ENCODE peak calls at places on chromosomes 11 and 22, in nine cellular contexts. One of them, this sample, is unnamed.
A peak's percentile ranks its signal among the peaks of the same experiment; 100 is the strongest.

GRCh38 chr22:37485714-37486223 is 415 bp downstream of the MFNG start:
- DNase-seq in adrenal gland: no peak
- DNase-seq in GM23248: no peak
- DNase-seq in upper lobe of right lung: no peak
- DNase-seq in cardiac muscle cell: no peak
- DNase-seq in neuronal stem cell: no peak
- DNase-seq in fibroblast of lung: no peak
- DNase-seq in heart right ventricle: no peak
- DNase-seq in OCI-LY7: peak; percentile 66
- DNase-seq in this sample: peak; percentile 41

GRCh38 chr22:41974691-41975290 is 5.5 kb downstream of the SEPTIN3 start:
- DNase-seq in adrenal gland: no peak
- DNase-seq in GM23248: no peak
- DNase-seq in upper lobe of right lung: no peak
- DNase-seq in cardiac muscle cell: no peak
- DNase-seq in neuronal stem cell: no peak
- DNase-seq in fibroblast of lung: no peak
- DNase-seq in heart right ventricle: no peak
- DNase-seq in OCI-LY7: no peak
- DNase-seq in this sample: no peak

GRCh38 chr11:100681064-100681502 is 6.0 kb upstream of the ARHGAP42 start:
- DNase-seq in adrenal gland: peak; percentile 47
- DNase-seq in GM23248: no peak
- DNase-seq in upper lobe of right lung: peak; percentile 73
- DNase-seq in cardiac muscle cell: peak; percentile 29
- DNase-seq in neuronal stem cell: no peak
- DNase-seq in fibroblast of lung: peak; percentile 65
- DNase-seq in heart right ventricle: peak; percentile 37
- DNase-seq in OCI-LY7: peak; percentile 56
- DNase-seq in this sample: no peak

GRCh38 chr11:121389651-121390050 is 62.5 kb upstream of the SORL1 start:
- DNase-seq in adrenal gland: no peak
- DNase-seq in GM23248: peak; percentile 40
- DNase-seq in upper lobe of right lung: no peak
- DNase-seq in cardiac muscle cell: peak; percentile 87
- DNase-seq in neuronal stem cell: peak; percentile 43
- DNase-seq in fibroblast of lung: peak; percentile 65
- DNase-seq in heart right ventricle: peak; percentile 68
- DNase-seq in OCI-LY7: no peak
- DNase-seq in this sample: no peak

GRCh38 chr11:104095791-104096190 is 59.4 kb downstream of the DDI1 start:
- DNase-seq in adrenal gland: no peak
- DNase-seq in GM23248: peak; percentile 17
- DNase-seq in upper lobe of right lung: no peak
- DNase-seq in cardiac muscle cell: no peak
- DNase-seq in neuronal stem cell: no peak
- DNase-seq in fibroblast of lung: no peak
- DNase-seq in heart right ventricle: no peak
- DNase-seq in OCI-LY7: no peak
- DNase-seq in this sample: no peak

GRCh38 chr11:46134540-46134939 is 13.3 kb upstream of the PHF21A start:
- DNase-seq in adrenal gland: no peak
- DNase-seq in GM23248: no peak
- DNase-seq in upper lobe of right lung: no peak
- DNase-seq in cardiac muscle cell: no peak
- DNase-seq in neuronal stem cell: no peak
- DNase-seq in fibroblast of lung: no peak
- DNase-seq in heart right ventricle: no peak
- DNase-seq in OCI-LY7: no peak
- DNase-seq in this sample: no peak

GRCh38 chr22:48939441-48940265 is 888.0 kb downstream of the BRD1 start:
- DNase-seq in adrenal gland: no peak
- DNase-seq in GM23248: no peak
- DNase-seq in upper lobe of right lung: peak; percentile 28
- DNase-seq in cardiac muscle cell: no peak
- DNase-seq in neuronal stem cell: no peak
- DNase-seq in fibroblast of lung: no peak
- DNase-seq in heart right ventricle: no peak
- DNase-seq in OCI-LY7: no peak
- DNase-seq in this sample: no peak

GRCh38 chr11:8071616-8072581 is 9.1 kb upstream of the TUB start:
- DNase-seq in adrenal gland: no peak
- DNase-seq in GM23248: no peak
- DNase-seq in upper lobe of right lung: peak; percentile 47
- DNase-seq in cardiac muscle cell: no peak
- DNase-seq in neuronal stem cell: no peak
- DNase-seq in fibroblast of lung: no peak
- DNase-seq in heart right ventricle: no peak
- DNase-seq in OCI-LY7: no peak
- DNase-seq in this sample: no peak

GRCh38 chr22:24512043-24512442 is 16.9 kb downstream of the UPB1 start:
- DNase-seq in adrenal gland: no peak
- DNase-seq in GM23248: no peak
- DNase-seq in upper lobe of right lung: no peak
- DNase-seq in cardiac muscle cell: no peak
- DNase-seq in neuronal stem cell: no peak
- DNase-seq in fibroblast of lung: no peak
- DNase-seq in heart right ventricle: no peak
- DNase-seq in OCI-LY7: no peak
- DNase-seq in this sample: no peak

GRCh38 chr22:46045459-46046298 is 68.7 kb upstream of the WNT7B start:
- DNase-seq in adrenal gland: no peak
- DNase-seq in GM23248: peak; percentile 27
- DNase-seq in upper lobe of right lung: peak; percentile 70
- DNase-seq in cardiac muscle cell: no peak
- DNase-seq in neuronal stem cell: no peak
- DNase-seq in fibroblast of lung: no peak
- DNase-seq in heart right ventricle: no peak
- DNase-seq in OCI-LY7: no peak
- DNase-seq in this sample: no peak

GRCh38 chr11:2426221-2426620 is 18.1 kb downstream of the TRPM5 start:
- DNase-seq in adrenal gland: no peak
- DNase-seq in GM23248: no peak
- DNase-seq in upper lobe of right lung: no peak
- DNase-seq in cardiac muscle cell: no peak
- DNase-seq in neuronal stem cell: no peak
- DNase-seq in fibroblast of lung: no peak
- DNase-seq in heart right ventricle: no peak
- DNase-seq in OCI-LY7: no peak
- DNase-seq in this sample: no peak

GRCh38 chr11:112656772-112657428 is 304.3 kb upstream of the NCAM1 start:
- DNase-seq in adrenal gland: no peak
- DNase-seq in GM23248: peak; percentile 93
- DNase-seq in upper lobe of right lung: no peak
- DNase-seq in cardiac muscle cell: no peak
- DNase-seq in neuronal stem cell: no peak
- DNase-seq in fibroblast of lung: peak; percentile 88
- DNase-seq in heart right ventricle: no peak
- DNase-seq in OCI-LY7: no peak
- DNase-seq in this sample: no peak

GRCh38 chr11:46099973-46100335 is 21.3 kb downstream of the PHF21A start:
- DNase-seq in adrenal gland: no peak
- DNase-seq in GM23248: peak; percentile 53
- DNase-seq in upper lobe of right lung: no peak
- DNase-seq in cardiac muscle cell: no peak
- DNase-seq in neuronal stem cell: no peak
- DNase-seq in fibroblast of lung: peak; percentile 53
- DNase-seq in heart right ventricle: no peak
- DNase-seq in OCI-LY7: no peak
- DNase-seq in this sample: no peak

GRCh38 chr22:36907464-36907863 is 6.0 kb upstream of the CSF2RB start:
- DNase-seq in adrenal gland: no peak
- DNase-seq in GM23248: no peak
- DNase-seq in upper lobe of right lung: no peak
- DNase-seq in cardiac muscle cell: no peak
- DNase-seq in neuronal stem cell: no peak
- DNase-seq in fibroblast of lung: no peak
- DNase-seq in heart right ventricle: no peak
- DNase-seq in OCI-LY7: no peak
- DNase-seq in this sample: no peak

GRCh38 chr22:40067639-40068038 is 72.9 kb downstream of the FAM83F start:
- DNase-seq in adrenal gland: no peak
- DNase-seq in GM23248: no peak
- DNase-seq in upper lobe of right lung: no peak
- DNase-seq in cardiac muscle cell: no peak
- DNase-seq in neuronal stem cell: no peak
- DNase-seq in fibroblast of lung: no peak
- DNase-seq in heart right ventricle: no peak
- DNase-seq in OCI-LY7: no peak
- DNase-seq in this sample: no peak
- H3K4me1 ChIP-seq in adrenal gland: peaks cover 25% of the 10 kb centered on the region
- H3K4me1 ChIP-seq in GM23248: peaks cover 13% of the 10 kb centered on the region
- H3K4me1 ChIP-seq in upper lobe of right lung: peaks cover 14% of the 10 kb centered on the region
- H3K4me1 ChIP-seq in cardiac muscle cell: peaks cover 16% of the 10 kb centered on the region
- H3K4me1 ChIP-seq in neuronal stem cell: no peaks in the 10 kb centered on the region
- H3K4me1 ChIP-seq in fibroblast of lung: no peaks in the 10 kb centered on the region
- H3K4me1 ChIP-seq in heart right ventricle: peaks cover 54% of the 10 kb centered on the region
- H3K4me1 ChIP-seq in OCI-LY7: no peaks in the 10 kb centered on the region
- H3K4me1 ChIP-seq in this sample: peaks cover 33% of the 10 kb centered on the region

GRCh38 chr22:38485783-38486182 is 17.9 kb downstream of the KDELR3 start:
- DNase-seq in adrenal gland: no peak
- DNase-seq in GM23248: peak; percentile 46
- DNase-seq in upper lobe of right lung: no peak
- DNase-seq in cardiac muscle cell: no peak
- DNase-seq in neuronal stem cell: no peak
- DNase-seq in fibroblast of lung: no peak
- DNase-seq in heart right ventricle: no peak
- DNase-seq in OCI-LY7: no peak
- DNase-seq in this sample: no peak
- H3K36me3 ChIP-seq in adrenal gland: peaks cover 100% of the 10 kb centered on the region
- H3K36me3 ChIP-seq in GM23248: peaks cover 95% of the 10 kb centered on the region
- H3K36me3 ChIP-seq in upper lobe of right lung: peaks cover 100% of the 10 kb centered on the region
- H3K36me3 ChIP-seq in cardiac muscle cell: peaks cover 92% of the 10 kb centered on the region
- H3K36me3 ChIP-seq in neuronal stem cell: peaks cover 99% of the 10 kb centered on the region
- H3K36me3 ChIP-seq in fibroblast of lung: peaks cover 29% of the 10 kb centered on the region
- H3K36me3 ChIP-seq in heart right ventricle: peaks cover 97% of the 10 kb centered on the region
- H3K36me3 ChIP-seq in OCI-LY7: peaks cover 97% of the 10 kb centered on the region
- H3K36me3 ChIP-seq in this sample: peaks cover 96% of the 10 kb centered on the region

DNA sequence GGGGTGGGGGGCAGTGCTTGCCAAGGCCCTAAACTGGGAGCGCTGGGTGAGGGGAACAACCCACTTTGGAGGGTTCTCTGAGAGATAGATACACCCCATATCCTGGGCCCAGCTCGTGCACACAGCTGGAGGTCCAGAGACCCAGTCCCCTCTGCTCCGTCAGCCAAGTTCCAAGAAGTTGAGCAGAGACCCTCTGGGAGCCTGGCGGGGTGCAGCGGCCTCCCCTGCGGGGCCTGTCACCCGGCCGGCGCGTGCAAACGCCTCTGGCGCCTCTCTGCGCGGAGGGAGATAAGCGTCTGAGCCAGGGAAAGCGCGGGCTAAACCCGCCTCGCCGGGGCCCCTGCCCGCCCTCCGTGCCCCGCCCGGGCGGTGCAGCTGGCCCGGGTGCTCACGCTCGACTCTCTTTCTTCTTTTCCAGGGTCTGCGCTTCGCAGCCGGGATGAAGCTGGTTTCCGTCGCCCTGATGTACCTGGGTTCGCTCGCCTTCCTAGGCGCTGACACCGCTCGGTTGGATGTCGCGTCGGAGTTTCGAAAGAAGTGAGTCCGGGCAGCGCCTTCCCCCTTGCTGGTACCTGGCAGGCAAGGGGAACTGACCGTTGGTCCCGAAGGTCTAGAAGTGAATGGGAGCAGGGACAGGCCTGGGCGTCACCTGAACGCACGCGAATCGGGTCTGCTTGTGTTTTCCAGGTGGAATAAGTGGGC is 540 bp downstream of the ADM start:
- DNase-seq in adrenal gland: peak; percentile 44
- DNase-seq in GM23248: peak; percentile 84
- DNase-seq in upper lobe of right lung: peak; percentile 75
- DNase-seq in cardiac muscle cell: peak; percentile 70
- DNase-seq in neuronal stem cell: no peak
- DNase-seq in fibroblast of lung: peak; percentile 18
- DNase-seq in heart right ventricle: no peak
- DNase-seq in OCI-LY7: no peak
- DNase-seq in this sample: no peak
- H3K27ac ChIP-seq in adrenal gland: peak overlapping the region; percentile 78
- H3K27ac ChIP-seq in GM23248: peak overlapping the region; percentile 91
- H3K27ac ChIP-seq in upper lobe of right lung: peak overlapping the region; percentile 79
- H3K27ac ChIP-seq in cardiac muscle cell: peak overlapping the region; percentile 33
- H3K27ac ChIP-seq in neuronal stem cell: no peak overlapping the region
- H3K27ac ChIP-seq in fibroblast of lung: peak overlapping the region; percentile 74
- H3K27ac ChIP-seq in heart right ventricle: peak overlapping the region; percentile 84
- H3K27ac ChIP-seq in OCI-LY7: no peak overlapping the region
- H3K27ac ChIP-seq in this sample: no peak overlapping the region

GRCh38 chr11:12218909-12219308 is 108.5 kb downstream of the MICAL2 start:
- DNase-seq in adrenal gland: no peak
- DNase-seq in GM23248: no peak
- DNase-seq in upper lobe of right lung: no peak
- DNase-seq in cardiac muscle cell: no peak
- DNase-seq in neuronal stem cell: no peak
- DNase-seq in fibroblast of lung: no peak
- DNase-seq in heart right ventricle: no peak
- DNase-seq in OCI-LY7: no peak
- DNase-seq in this sample: no peak
- H3K4me1 ChIP-seq in adrenal gland: peaks cover 5% of the 10 kb centered on the region
- H3K4me1 ChIP-seq in GM23248: peaks cover 14% of the 10 kb centered on the region
- H3K4me1 ChIP-seq in upper lobe of right lung: peaks cover 49% of the 10 kb centered on the region
- H3K4me1 ChIP-seq in cardiac muscle cell: peaks cover 14% of the 10 kb centered on the region
- H3K4me1 ChIP-seq in neuronal stem cell: peaks cover 6% of the 10 kb centered on the region
- H3K4me1 ChIP-seq in fibroblast of lung: peaks cover 11% of the 10 kb centered on the region
- H3K4me1 ChIP-seq in heart right ventricle: peaks cover 70% of the 10 kb centered on the region
- H3K4me1 ChIP-seq in OCI-LY7: no peaks in the 10 kb centered on the region
- H3K4me1 ChIP-seq in this sample: peaks cover 27% of the 10 kb centered on the region

DNA sequence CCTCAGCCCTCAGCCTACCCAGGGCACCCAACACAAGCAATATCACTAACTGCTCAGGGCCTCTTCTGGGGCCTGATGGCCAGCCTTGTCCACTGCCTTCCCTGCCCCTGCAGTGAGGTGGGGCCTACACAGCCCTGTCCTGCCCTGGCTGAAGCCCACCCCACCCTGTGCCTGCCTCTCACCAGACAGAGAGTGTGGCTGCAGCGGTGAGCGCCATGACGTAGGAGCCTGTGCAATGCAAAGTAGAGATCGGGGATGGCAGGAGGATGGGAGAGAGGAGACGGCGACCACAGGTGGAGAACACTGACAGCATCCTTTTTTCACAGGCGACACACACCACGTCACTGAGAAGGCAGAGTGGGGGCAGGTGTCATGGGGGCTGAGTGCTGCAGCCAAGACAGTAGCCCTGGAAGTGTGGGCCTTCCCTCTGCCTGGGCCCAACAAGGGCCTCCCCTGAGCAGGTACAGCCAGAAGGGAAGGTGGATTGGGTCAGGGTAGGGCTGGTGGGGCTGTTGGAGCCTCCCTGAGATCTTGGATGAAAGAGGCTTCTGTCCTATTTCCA is 65.3 kb upstream of the CLTCL1 start:
- DNase-seq in adrenal gland: no peak
- DNase-seq in GM23248: no peak
- DNase-seq in upper lobe of right lung: no peak
- DNase-seq in cardiac muscle cell: no peak
- DNase-seq in neuronal stem cell: no peak
- DNase-seq in fibroblast of lung: no peak
- DNase-seq in heart right ventricle: no peak
- DNase-seq in OCI-LY7: no peak
- DNase-seq in this sample: no peak
- H3K36me3 ChIP-seq in adrenal gland: peaks cover 92% of the 10 kb centered on the region
- H3K36me3 ChIP-seq in GM23248: peaks cover 16% of the 10 kb centered on the region
- H3K36me3 ChIP-seq in upper lobe of right lung: peaks cover 99% of the 10 kb centered on the region
- H3K36me3 ChIP-seq in cardiac muscle cell: peaks cover 62% of the 10 kb centered on the region
- H3K36me3 ChIP-seq in neuronal stem cell: peaks cover 99% of the 10 kb centered on the region
- H3K36me3 ChIP-seq in fibroblast of lung: peaks cover 38% of the 10 kb centered on the region
- H3K36me3 ChIP-seq in heart right ventricle: peaks cover 79% of the 10 kb centered on the region
- H3K36me3 ChIP-seq in OCI-LY7: peaks cover 95% of the 10 kb centered on the region
- H3K36me3 ChIP-seq in this sample: peaks cover 91% of the 10 kb centered on the region

This sample was measured in CD4-positive, CD25-positive, alpha-beta regulatory T cell.